ENCODE peak calls at places on chromosomes 3 and 15, in seven cellular contexts. One of them, this sample, is unnamed.

GRCh38 chr15:94231728-94232086 is 346 bp downstream of the MCTP2 start:
- DNase-seq in HTR-8/SVneo: no peak
- DNase-seq in uterus: no peak
- DNase-seq in COR-L47: no peak
- DNase-seq in choroid plexus epithelial cell: no peak
- DNase-seq in COLO829: no peak
- DNase-seq in posterior vena cava: no peak
- DNase-seq in this sample: peak; percentile 25

GRCh38 chr3:50015918-50016317 is 72.8 kb upstream of the RBM5 start:
- DNase-seq in posterior vena cava: no peak
- DNase-seq in uterus: no peak
- DNase-seq in COR-L47: no peak
- DNase-seq in choroid plexus epithelial cell: no peak
- DNase-seq in HTR-8/SVneo: no peak
- DNase-seq in COLO829: no peak
- DNase-seq in this sample: no peak

GRCh38 chr3:182370949-182371348 is 422.4 kb upstream of the ATP11B start:
- DNase-seq in posterior vena cava: no peak
- DNase-seq in uterus: no peak
- DNase-seq in COLO829: no peak
- DNase-seq in COR-L47: no peak
- DNase-seq in choroid plexus epithelial cell: no peak
- DNase-seq in HTR-8/SVneo: no peak
- DNase-seq in this sample: no peak

GRCh38 chr3:101886626-101887025 is 37.3 kb downstream of the NFKBIZ start:
- DNase-seq in choroid plexus epithelial cell: no peak
- DNase-seq in HTR-8/SVneo: no peak
- DNase-seq in posterior vena cava: no peak
- DNase-seq in uterus: no peak
- DNase-seq in COLO829: no peak
- DNase-seq in COR-L47: no peak
- DNase-seq in this sample: no peak

GRCh38 chr3:69784854-69785523 is 45.7 kb downstream of the MITF start:
- DNase-seq in COR-L47: no peak
- DNase-seq in choroid plexus epithelial cell: peak; percentile 85
- DNase-seq in uterus: peak; percentile 60
- DNase-seq in HTR-8/SVneo: peak; percentile 51
- DNase-seq in COLO829: no peak
- DNase-seq in posterior vena cava: peak; percentile 89
- DNase-seq in this sample: peak; percentile 82

GRCh38 chr3:106172780-106173179 is 304.0 kb upstream of the CBLB start:
- DNase-seq in choroid plexus epithelial cell: no peak
- DNase-seq in posterior vena cava: no peak
- DNase-seq in COLO829: no peak
- DNase-seq in COR-L47: no peak
- DNase-seq in uterus: no peak
- DNase-seq in HTR-8/SVneo: no peak
- DNase-seq in this sample: no peak

GRCh38 chr3:105853801-105854432 is 14.9 kb downstream of the CBLB start:
- DNase-seq in choroid plexus epithelial cell: no peak
- DNase-seq in COR-L47: no peak
- DNase-seq in COLO829: no peak
- DNase-seq in posterior vena cava: no peak
- DNase-seq in uterus: no peak
- DNase-seq in HTR-8/SVneo: no peak
- DNase-seq in this sample: no peak

GRCh38 chr15:74454764-74455500 is 6.0 kb downstream of the UBL7 start:
- DNase-seq in HTR-8/SVneo: no peak
- DNase-seq in COR-L47: no peak
- DNase-seq in COLO829: no peak
- DNase-seq in uterus: no peak
- DNase-seq in posterior vena cava: no peak
- DNase-seq in choroid plexus epithelial cell: no peak
- DNase-seq in this sample: no peak

GRCh38 chr3:60912876-60913275 is 338.4 kb downstream of the FHIT start:
- DNase-seq in uterus: no peak
- DNase-seq in HTR-8/SVneo: no peak
- DNase-seq in COR-L47: no peak
- DNase-seq in COLO829: no peak
- DNase-seq in posterior vena cava: no peak
- DNase-seq in choroid plexus epithelial cell: no peak
- DNase-seq in this sample: no peak

GRCh38 chr3:1616715-1617114 is 482.0 kb upstream of the CNTN4 start:
- DNase-seq in uterus: no peak
- DNase-seq in COR-L47: no peak
- DNase-seq in choroid plexus epithelial cell: no peak
- DNase-seq in HTR-8/SVneo: no peak
- DNase-seq in posterior vena cava: no peak
- DNase-seq in COLO829: no peak
- DNase-seq in this sample: no peak

GRCh38 chr3:169954142-169954756 is 12.4 kb upstream of the SEC62 start:
- DNase-seq in HTR-8/SVneo: no peak
- DNase-seq in posterior vena cava: no peak
- DNase-seq in COLO829: no peak
- DNase-seq in COR-L47: no peak
- DNase-seq in choroid plexus epithelial cell: no peak
- DNase-seq in uterus: no peak
- DNase-seq in this sample: no peak

GRCh38 chr15:90582553-90582952 is 52.8 kb downstream of the CRTC3 start:
- DNase-seq in HTR-8/SVneo: no peak
- DNase-seq in COLO829: no peak
- DNase-seq in uterus: no peak
- DNase-seq in COR-L47: no peak
- DNase-seq in posterior vena cava: no peak
- DNase-seq in choroid plexus epithelial cell: no peak
- DNase-seq in this sample: no peak

GRCh38 chr15:31970007-31970406 is 60.3 kb upstream of the CHRNA7 start:
- DNase-seq in posterior vena cava: no peak
- DNase-seq in COLO829: no peak
- DNase-seq in COR-L47: no peak
- DNase-seq in uterus: no peak
- DNase-seq in choroid plexus epithelial cell: no peak
- DNase-seq in HTR-8/SVneo: no peak
- DNase-seq in this sample: no peak

GRCh38 chr3:149475451-149476060 is 1.1 kb downstream of the TM4SF4 start:
- DNase-seq in uterus: no peak
- DNase-seq in posterior vena cava: no peak
- DNase-seq in choroid plexus epithelial cell: no peak
- DNase-seq in COLO829: no peak
- DNase-seq in COR-L47: no peak
- DNase-seq in HTR-8/SVneo: no peak
- DNase-seq in this sample: no peak

GRCh38 chr15:70880781-70881180 is 11.5 kb downstream of the THAP10 start:
- DNase-seq in HTR-8/SVneo: no peak
- DNase-seq in uterus: no peak
- DNase-seq in choroid plexus epithelial cell: peak; percentile 58
- DNase-seq in COR-L47: no peak
- DNase-seq in posterior vena cava: no peak
- DNase-seq in COLO829: no peak
- DNase-seq in this sample: peak; percentile 40

GRCh38 chr15:88258021-88258641 is 1.6 kb upstream of the NTRK3 start:
- DNase-seq in COLO829: no peak
- DNase-seq in uterus: no peak
- DNase-seq in posterior vena cava: peak; percentile 79
- DNase-seq in COR-L47: no peak
- DNase-seq in choroid plexus epithelial cell: peak; percentile 9
- DNase-seq in HTR-8/SVneo: no peak
- DNase-seq in this sample: peak; percentile 21

GRCh38 chr3:122947086-122947611 is 80.4 kb downstream of the SEMA5B start:
- DNase-seq in choroid plexus epithelial cell: no peak
- DNase-seq in COR-L47: no peak
- DNase-seq in posterior vena cava: no peak
- DNase-seq in COLO829: no peak
- DNase-seq in HTR-8/SVneo: no peak
- DNase-seq in uterus: no peak
- DNase-seq in this sample: no peak

GRCh38 chr3:180036678-180037455 is at the start of gene PEX5L:
- DNase-seq in COLO829: peak; percentile 22
- DNase-seq in COR-L47: peak; percentile 90
- DNase-seq in posterior vena cava: peak; percentile 84
- DNase-seq in uterus: peak; percentile 13
- DNase-seq in choroid plexus epithelial cell: peak; percentile 42
- DNase-seq in HTR-8/SVneo: peak; percentile 20
- DNase-seq in this sample: peak; percentile 72

GRCh38 chr3:151156618-151157216 is 46.3 kb downstream of the GPR171 start:
- DNase-seq in COR-L47: peak; percentile 81
- DNase-seq in uterus: no peak
- DNase-seq in HTR-8/SVneo: peak; percentile 59
- DNase-seq in posterior vena cava: no peak
- DNase-seq in choroid plexus epithelial cell: peak; percentile 81
- DNase-seq in COLO829: peak; percentile 76
- DNase-seq in this sample: no peak

GRCh38 chr3:196378442-196378841 is 40.3 kb upstream of the TM4SF19 start:
- DNase-seq in uterus: no peak
- DNase-seq in choroid plexus epithelial cell: no peak
- DNase-seq in COR-L47: no peak
- DNase-seq in COLO829: no peak
- DNase-seq in HTR-8/SVneo: no peak
- DNase-seq in posterior vena cava: no peak
- DNase-seq in this sample: no peak

GRCh38 chr15:100844778-100845177 is 34.9 kb upstream of the ALDH1A3 start:
- DNase-seq in choroid plexus epithelial cell: no peak
- DNase-seq in HTR-8/SVneo: no peak
- DNase-seq in COR-L47: no peak
- DNase-seq in COLO829: no peak
- DNase-seq in uterus: no peak
- DNase-seq in posterior vena cava: no peak
- DNase-seq in this sample: no peak

GRCh38 chr3:24763421-24763820 is 268.8 kb upstream of the THRB start:
- DNase-seq in uterus: no peak
- DNase-seq in COR-L47: no peak
- DNase-seq in posterior vena cava: no peak
- DNase-seq in HTR-8/SVneo: peak; percentile 40
- DNase-seq in choroid plexus epithelial cell: peak; percentile 48
- DNase-seq in COLO829: no peak
- DNase-seq in this sample: no peak

GRCh38 chr3:183698318-183698731 is 728 bp downstream of the YEATS2 start:
- DNase-seq in COR-L47: peak; percentile 30
- DNase-seq in HTR-8/SVneo: peak; percentile 36
- DNase-seq in uterus: peak; percentile 38
- DNase-seq in choroid plexus epithelial cell: peak; percentile 58
- DNase-seq in COLO829: peak; percentile 72
- DNase-seq in posterior vena cava: no peak
- DNase-seq in this sample: peak; percentile 27

GRCh38 chr15:26001201-26001600 is 138.1 kb upstream of the ATP10A start:
- DNase-seq in COR-L47: no peak
- DNase-seq in choroid plexus epithelial cell: no peak
- DNase-seq in uterus: no peak
- DNase-seq in COLO829: no peak
- DNase-seq in posterior vena cava: no peak
- DNase-seq in HTR-8/SVneo: no peak
- DNase-seq in this sample: no peak

GRCh38 chr3:16067837-16068471 is 106.5 kb upstream of the GALNT15 start:
- DNase-seq in uterus: no peak
- DNase-seq in posterior vena cava: no peak
- DNase-seq in COLO829: no peak
- DNase-seq in COR-L47: no peak
- DNase-seq in choroid plexus epithelial cell: no peak
- DNase-seq in HTR-8/SVneo: peak; percentile 53
- DNase-seq in this sample: peak; percentile 35

GRCh38 chr3:98022978-98023820 is 11.9 kb downstream of the GABRR3 start:
- DNase-seq in HTR-8/SVneo: peak; percentile 54
- DNase-seq in choroid plexus epithelial cell: peak; percentile 87
- DNase-seq in COR-L47: peak; percentile 71
- DNase-seq in COLO829: peak; percentile 77
- DNase-seq in posterior vena cava: peak; percentile 97
- DNase-seq in uterus: peak; percentile 87
- DNase-seq in this sample: peak; percentile 70

GRCh38 chr15:32683906-32684584 is 33.8 kb upstream of the GREM1 start:
- DNase-seq in HTR-8/SVneo: peak; percentile 48
- DNase-seq in COLO829: peak; percentile 43
- DNase-seq in COR-L47: no peak
- DNase-seq in posterior vena cava: no peak
- DNase-seq in uterus: no peak
- DNase-seq in choroid plexus epithelial cell: peak; percentile 91
- DNase-seq in this sample: peak; percentile 88

GRCh38 chr15:59174846-59175831 is 31.5 kb upstream of the LDHAL6B start:
- DNase-seq in COR-L47: peak; percentile 40
- DNase-seq in HTR-8/SVneo: peak; percentile 76
- DNase-seq in posterior vena cava: no peak
- DNase-seq in uterus: peak; percentile 43
- DNase-seq in choroid plexus epithelial cell: peak; percentile 86
- DNase-seq in COLO829: peak; percentile 51
- DNase-seq in this sample: peak; percentile 77

GRCh38 chr3:190989213-190989612 is 126.7 kb upstream of the GMNC start:
- DNase-seq in posterior vena cava: no peak
- DNase-seq in COLO829: no peak
- DNase-seq in COR-L47: no peak
- DNase-seq in uterus: no peak
- DNase-seq in HTR-8/SVneo: no peak
- DNase-seq in choroid plexus epithelial cell: no peak
- DNase-seq in this sample: no peak

GRCh38 chr15:78917888-78918287 is 27.0 kb downstream of the CTSH start:
- DNase-seq in uterus: no peak
- DNase-seq in COLO829: no peak
- DNase-seq in choroid plexus epithelial cell: no peak
- DNase-seq in posterior vena cava: no peak
- DNase-seq in HTR-8/SVneo: no peak
- DNase-seq in COR-L47: no peak
- DNase-seq in this sample: no peak

GRCh38 chr15:68819451-68820204 is 1.1 kb downstream of the ANP32A start:
- DNase-seq in posterior vena cava: peak; percentile 83
- DNase-seq in COR-L47: peak; percentile 47
- DNase-seq in choroid plexus epithelial cell: peak; percentile 67
- DNase-seq in COLO829: no peak
- DNase-seq in HTR-8/SVneo: no peak
- DNase-seq in uterus: peak; percentile 38
- DNase-seq in this sample: peak; percentile 62